ENCODE peak calls at places on chromosome 5, in six cellular contexts. One of them, this sample, is unnamed.
A peak's percentile ranks its signal among the peaks of the same experiment; 100 is the strongest.

GRCh38 chr5:78095119-78095518 is 199.4 kb downstream of the AP3B1 start:
- DNase-seq in upper lobe of right lung: no peak
- DNase-seq in heart left ventricle: no peak
- DNase-seq in left lung: no peak
- DNase-seq in stimulated activated naive CD8-positive, alpha-beta T cell treated with anti-CD3 and anti-CD28 coated beads, Interleukin-15, amount 100 ng/mL, for 72 hours: no peak
- DNase-seq in stimulated activated CD8-positive, alpha-beta memory T cell treated with anti-CD3 and anti-CD28 coated beads, Interleukin-2, amount 100 ng/mL, for 48 hours: no peak
- DNase-seq in this sample: no peak

GRCh38 chr5:159175547-159175946 is 33.8 kb downstream of the RNF145 start:
- DNase-seq in upper lobe of right lung: no peak
- DNase-seq in heart left ventricle: no peak
- DNase-seq in left lung: no peak
- DNase-seq in stimulated activated naive CD8-positive, alpha-beta T cell treated with anti-CD3 and anti-CD28 coated beads, Interleukin-15, amount 100 ng/mL, for 72 hours: no peak
- DNase-seq in stimulated activated CD8-positive, alpha-beta memory T cell treated with anti-CD3 and anti-CD28 coated beads, Interleukin-2, amount 100 ng/mL, for 48 hours: no peak
- DNase-seq in this sample: no peak

GRCh38 chr5:151581841-151582583 is 9.1 kb downstream of the FAT2 start:
- DNase-seq in upper lobe of right lung: no peak
- DNase-seq in heart left ventricle: no peak
- DNase-seq in left lung: no peak
- DNase-seq in stimulated activated naive CD8-positive, alpha-beta T cell treated with anti-CD3 and anti-CD28 coated beads, Interleukin-15, amount 100 ng/mL, for 72 hours: no peak
- DNase-seq in stimulated activated CD8-positive, alpha-beta memory T cell treated with anti-CD3 and anti-CD28 coated beads, Interleukin-2, amount 100 ng/mL, for 48 hours: no peak
- DNase-seq in this sample: no peak

GRCh38 chr5:74641778-74642542 is 1.4 kb upstream of the ENC1 start:
- DNase-seq in upper lobe of right lung: peak; percentile 70
- DNase-seq in heart left ventricle: peak; percentile 34
- DNase-seq in left lung: no peak
- DNase-seq in stimulated activated naive CD8-positive, alpha-beta T cell treated with anti-CD3 and anti-CD28 coated beads, Interleukin-15, amount 100 ng/mL, for 72 hours: peak; percentile 21
- DNase-seq in stimulated activated CD8-positive, alpha-beta memory T cell treated with anti-CD3 and anti-CD28 coated beads, Interleukin-2, amount 100 ng/mL, for 48 hours: no peak
- DNase-seq in this sample: peak; percentile 69

GRCh38 chr5:11384441-11385250 is 519.6 kb downstream of the CTNND2 start:
- DNase-seq in upper lobe of right lung: peak; percentile 68
- DNase-seq in heart left ventricle: no peak
- DNase-seq in left lung: peak; percentile 82
- DNase-seq in stimulated activated naive CD8-positive, alpha-beta T cell treated with anti-CD3 and anti-CD28 coated beads, Interleukin-15, amount 100 ng/mL, for 72 hours: no peak
- DNase-seq in stimulated activated CD8-positive, alpha-beta memory T cell treated with anti-CD3 and anti-CD28 coated beads, Interleukin-2, amount 100 ng/mL, for 48 hours: no peak
- DNase-seq in this sample: no peak

GRCh38 chr5:17081142-17081541 is 136.3 kb upstream of the BASP1 start:
- DNase-seq in upper lobe of right lung: no peak
- DNase-seq in heart left ventricle: no peak
- DNase-seq in left lung: no peak
- DNase-seq in stimulated activated naive CD8-positive, alpha-beta T cell treated with anti-CD3 and anti-CD28 coated beads, Interleukin-15, amount 100 ng/mL, for 72 hours: no peak
- DNase-seq in stimulated activated CD8-positive, alpha-beta memory T cell treated with anti-CD3 and anti-CD28 coated beads, Interleukin-2, amount 100 ng/mL, for 48 hours: no peak
- DNase-seq in this sample: peak; percentile 62

GRCh38 chr5:180069589-180070247 is 1.8 kb downstream of the RNF130 start:
- DNase-seq in upper lobe of right lung: no peak
- DNase-seq in heart left ventricle: peak; percentile 42
- DNase-seq in left lung: no peak
- DNase-seq in stimulated activated naive CD8-positive, alpha-beta T cell treated with anti-CD3 and anti-CD28 coated beads, Interleukin-15, amount 100 ng/mL, for 72 hours: no peak
- DNase-seq in stimulated activated CD8-positive, alpha-beta memory T cell treated with anti-CD3 and anti-CD28 coated beads, Interleukin-2, amount 100 ng/mL, for 48 hours: no peak
- DNase-seq in this sample: no peak

GRCh38 chr5:77015938-77016569 is 14.2 kb upstream of the AGGF1 start:
- DNase-seq in upper lobe of right lung: no peak
- DNase-seq in heart left ventricle: no peak
- DNase-seq in left lung: no peak
- DNase-seq in stimulated activated naive CD8-positive, alpha-beta T cell treated with anti-CD3 and anti-CD28 coated beads, Interleukin-15, amount 100 ng/mL, for 72 hours: no peak
- DNase-seq in stimulated activated CD8-positive, alpha-beta memory T cell treated with anti-CD3 and anti-CD28 coated beads, Interleukin-2, amount 100 ng/mL, for 48 hours: no peak
- DNase-seq in this sample: peak; percentile 21

GRCh38 chr5:3929799-3930198 is 334.2 kb downstream of the IRX1 start:
- DNase-seq in upper lobe of right lung: no peak
- DNase-seq in heart left ventricle: no peak
- DNase-seq in left lung: no peak
- DNase-seq in stimulated activated naive CD8-positive, alpha-beta T cell treated with anti-CD3 and anti-CD28 coated beads, Interleukin-15, amount 100 ng/mL, for 72 hours: no peak
- DNase-seq in stimulated activated CD8-positive, alpha-beta memory T cell treated with anti-CD3 and anti-CD28 coated beads, Interleukin-2, amount 100 ng/mL, for 48 hours: no peak
- DNase-seq in this sample: no peak

GRCh38 chr5:125695994-125696679 is 727.1 kb upstream of the GRAMD2B start:
- DNase-seq in upper lobe of right lung: no peak
- DNase-seq in heart left ventricle: no peak
- DNase-seq in left lung: no peak
- DNase-seq in stimulated activated naive CD8-positive, alpha-beta T cell treated with anti-CD3 and anti-CD28 coated beads, Interleukin-15, amount 100 ng/mL, for 72 hours: no peak
- DNase-seq in stimulated activated CD8-positive, alpha-beta memory T cell treated with anti-CD3 and anti-CD28 coated beads, Interleukin-2, amount 100 ng/mL, for 48 hours: no peak
- DNase-seq in this sample: no peak

GRCh38 chr5:137563646-137564474 is 64.7 kb upstream of the SPOCK1 start:
- DNase-seq in upper lobe of right lung: no peak
- DNase-seq in heart left ventricle: peak; percentile 33
- DNase-seq in left lung: no peak
- DNase-seq in stimulated activated naive CD8-positive, alpha-beta T cell treated with anti-CD3 and anti-CD28 coated beads, Interleukin-15, amount 100 ng/mL, for 72 hours: no peak
- DNase-seq in stimulated activated CD8-positive, alpha-beta memory T cell treated with anti-CD3 and anti-CD28 coated beads, Interleukin-2, amount 100 ng/mL, for 48 hours: no peak
- DNase-seq in this sample: peak; percentile 97

This sample was measured in GM04504.